ENCODE peak calls at places on chromosomes 11 and 22, in six cellular contexts. S is Calu3, K is choroid plexus epithelial cell, P is NCI-H82, R is aorta, I is AG09319. F is an unnamed sample.

GRCh38 chr22:37758698-37759097 is 49.0 kb upstream of the GCAT start:
- DNase-seq in S (no peak), K (no peak), P (no peak), R (no peak), I (no peak), F (no peak)

GRCh38 chr11:2307733-2308331 is 6.0 kb downstream of the TSPAN32 start:
- DNase-seq in S (no peak), K (no peak), P (no peak), R (no peak), I (no peak), F (peak; percentile 72)

GRCh38 chr11:63599211-63600122 is 14.8 kb downstream of the PLAAT3 start:
- DNase-seq in S (no peak), K (peak; percentile 76), P (no peak), R (no peak), I (peak; percentile 19), F (peak; percentile 32)

GRCh38 chr22:42780070-42780540 is 59.4 kb upstream of the A4GALT start:
- DNase-seq in S (peak; percentile 68), K (peak; percentile 98), P (peak; percentile 95), R (no peak), I (peak; percentile 94), F (no peak)

GRCh38 chr22:22867996-22868715 is 19.5 kb upstream of the IGLL5 start:
- DNase-seq in S (no peak), K (no peak), P (no peak), R (no peak), I (no peak), F (no peak)

GRCh38 chr11:92804388-92804787 is 165.1 kb upstream of the MTNR1B start:
- DNase-seq in S (no peak), K (no peak), P (no peak), R (no peak), I (no peak), F (no peak)

GRCh38 chr11:34632105-34632780 is 11.3 kb downstream of the EHF start:
- DNase-seq in S (peak; percentile 52), K (no peak), P (no peak), R (no peak), I (no peak), F (no peak)

GRCh38 chr11:3995949-3996554 is 98.5 kb upstream of the RRM1 start:
- DNase-seq in S (no peak), K (no peak), P (no peak), R (no peak), I (no peak), F (no peak)

GRCh38 chr11:119518746-119519382 is 95.9 kb upstream of the THY1 start:
- DNase-seq in S (no peak), K (peak; percentile 53), P (no peak), R (no peak), I (no peak), F (no peak)

GRCh38 chr22:45580703-45581381 is 78.2 kb downstream of the FBLN1 start:
- DNase-seq in S (no peak), K (no peak), P (no peak), R (peak; percentile 56), I (no peak), F (no peak)

F was measured in posterior vena cava.